ENCODE peak calls at places on chromosomes 4 and X, in ten cellular contexts. One of them, this sample, is unnamed.

GRCh38 chrX:24676403-24677024 is 17.2 kb upstream of the POLA1 start:
- DNase-seq in spleen: no peak
- DNase-seq in AG04450: no peak
- DNase-seq in uterus: no peak
- DNase-seq in H9: no peak
- DNase-seq in cardiac muscle cell: peak
- DNase-seq in tibial artery: no peak
- DNase-seq in HepG2: no peak
- DNase-seq in pancreas: no peak
- DNase-seq in RWPE1: peak
- DNase-seq in this sample: no peak

GRCh38 chr4:142414336-142414945 is 431.7 kb downstream of the INPP4B start:
- DNase-seq in spleen: no peak
- DNase-seq in AG04450: no peak
- DNase-seq in uterus: no peak
- DNase-seq in H9: no peak
- DNase-seq in cardiac muscle cell: no peak
- DNase-seq in tibial artery: no peak
- DNase-seq in HepG2: no peak
- DNase-seq in pancreas: no peak
- DNase-seq in RWPE1: no peak
- DNase-seq in this sample: no peak

GRCh38 chrX:74246524-74246923 is 57.5 kb upstream of the ZCCHC13 start:
- DNase-seq in spleen: no peak
- DNase-seq in AG04450: no peak
- DNase-seq in uterus: no peak
- DNase-seq in H9: no peak
- DNase-seq in cardiac muscle cell: no peak
- DNase-seq in tibial artery: no peak
- DNase-seq in HepG2: no peak
- DNase-seq in pancreas: no peak
- DNase-seq in RWPE1: no peak
- DNase-seq in this sample: no peak

GRCh38 chr4:87732033-87732770 is 67.2 kb upstream of the IBSP start:
- DNase-seq in spleen: no peak
- DNase-seq in AG04450: no peak
- DNase-seq in uterus: no peak
- DNase-seq in H9: no peak
- DNase-seq in cardiac muscle cell: no peak
- DNase-seq in tibial artery: no peak
- DNase-seq in HepG2: no peak
- DNase-seq in pancreas: no peak
- DNase-seq in RWPE1: no peak
- DNase-seq in this sample: no peak

GRCh38 chr4:123740236-123740635 is 343.6 kb downstream of the SPRY1 start:
- DNase-seq in spleen: no peak
- DNase-seq in AG04450: no peak
- DNase-seq in uterus: no peak
- DNase-seq in H9: no peak
- DNase-seq in cardiac muscle cell: no peak
- DNase-seq in tibial artery: no peak
- DNase-seq in HepG2: no peak
- DNase-seq in pancreas: no peak
- DNase-seq in RWPE1: no peak
- DNase-seq in this sample: no peak

GRCh38 chr4:73726000-73726399 is 14.4 kb upstream of the CXCL8 start:
- DNase-seq in spleen: no peak
- DNase-seq in AG04450: peak
- DNase-seq in uterus: no peak
- DNase-seq in H9: no peak
- DNase-seq in cardiac muscle cell: no peak
- DNase-seq in tibial artery: no peak
- DNase-seq in HepG2: no peak
- DNase-seq in pancreas: no peak
- DNase-seq in RWPE1: peak
- DNase-seq in this sample: no peak

GRCh38 chr4:182143086-182143821 is 99.9 kb upstream of the TENM3 start:
- DNase-seq in spleen: no peak
- DNase-seq in AG04450: no peak
- DNase-seq in uterus: peak
- DNase-seq in H9: no peak
- DNase-seq in cardiac muscle cell: peak
- DNase-seq in tibial artery: no peak
- DNase-seq in HepG2: no peak
- DNase-seq in pancreas: no peak
- DNase-seq in RWPE1: peak
- DNase-seq in this sample: no peak

GRCh38 chr4:136713140-136713539 is 819.2 kb downstream of the PCDH18 start:
- DNase-seq in spleen: no peak
- DNase-seq in AG04450: peak
- DNase-seq in uterus: no peak
- DNase-seq in H9: no peak
- DNase-seq in cardiac muscle cell: no peak
- DNase-seq in tibial artery: no peak
- DNase-seq in HepG2: no peak
- DNase-seq in pancreas: no peak
- DNase-seq in RWPE1: no peak
- DNase-seq in this sample: no peak

GRCh38 chrX:16612257-16612987 is 37.5 kb upstream of the S100G start:
- DNase-seq in spleen: no peak
- DNase-seq in AG04450: no peak
- DNase-seq in uterus: no peak
- DNase-seq in H9: peak
- DNase-seq in cardiac muscle cell: no peak
- DNase-seq in tibial artery: no peak
- DNase-seq in HepG2: no peak
- DNase-seq in pancreas: no peak
- DNase-seq in RWPE1: no peak
- DNase-seq in this sample: no peak

GRCh38 chr4:3449574-3450534 is 8.1 kb downstream of the HGFAC start:
- DNase-seq in spleen: no peak
- DNase-seq in AG04450: no peak
- DNase-seq in uterus: no peak
- DNase-seq in H9: no peak
- DNase-seq in cardiac muscle cell: no peak
- DNase-seq in tibial artery: no peak
- DNase-seq in HepG2: no peak
- DNase-seq in pancreas: no peak
- DNase-seq in RWPE1: no peak
- DNase-seq in this sample: no peak

GRCh38 chr4:791866-792630 is 33.9 kb downstream of the CPLX1 start:
- DNase-seq in spleen: no peak
- DNase-seq in AG04450: no peak
- DNase-seq in uterus: peak
- DNase-seq in H9: peak
- DNase-seq in cardiac muscle cell: no peak
- DNase-seq in tibial artery: no peak
- DNase-seq in HepG2: no peak
- DNase-seq in pancreas: no peak
- DNase-seq in RWPE1: no peak
- DNase-seq in this sample: no peak

GRCh38 chr4:169774466-169775445 is 17.0 kb upstream of the HPF1 start:
- DNase-seq in spleen: peak
- DNase-seq in AG04450: no peak
- DNase-seq in uterus: no peak
- DNase-seq in H9: peak
- DNase-seq in cardiac muscle cell: peak
- DNase-seq in tibial artery: no peak
- DNase-seq in HepG2: no peak
- DNase-seq in pancreas: no peak
- DNase-seq in RWPE1: no peak
- DNase-seq in this sample: no peak
- TF ChIP-seq CTCF in spleen: no peak
- TF ChIP-seq CTCF in AG04450: peak
- TF ChIP-seq CTCF in uterus: no peak
- TF ChIP-seq CTCF in H9: no peak
- TF ChIP-seq CTCF in cardiac muscle cell: peak
- TF ChIP-seq CTCF in tibial artery: no peak
- TF ChIP-seq CTCF in HepG2: no peak
- TF ChIP-seq CTCF in pancreas: no peak
- TF ChIP-seq CTCF in RWPE1: peak
- TF ChIP-seq CTCF in this sample: no peak

GRCh38 chrX:68894513-68895338 is 65.9 kb downstream of the EFNB1 start:
- DNase-seq in spleen: peak
- DNase-seq in AG04450: no peak
- DNase-seq in uterus: peak
- DNase-seq in H9: peak
- DNase-seq in cardiac muscle cell: peak
- DNase-seq in tibial artery: peak
- DNase-seq in HepG2: no peak
- DNase-seq in pancreas: peak
- DNase-seq in RWPE1: peak
- DNase-seq in this sample: no peak
- H3K27ac ChIP-seq in spleen: peak
- H3K27ac ChIP-seq in AG04450: no peak
- H3K27ac ChIP-seq in uterus: peak
- H3K27ac ChIP-seq in H9: no peak
- H3K27ac ChIP-seq in cardiac muscle cell: peak
- H3K27ac ChIP-seq in tibial artery: peak
- H3K27ac ChIP-seq in HepG2: no peak
- H3K27ac ChIP-seq in pancreas: no peak
- H3K27ac ChIP-seq in RWPE1: peak
- H3K27ac ChIP-seq in this sample: peak

GRCh38 chr4:113673450-113673849 is 88.1 kb downstream of the CAMK2D start:
- DNase-seq in spleen: peak
- DNase-seq in AG04450: no peak
- DNase-seq in uterus: no peak
- DNase-seq in H9: peak
- DNase-seq in cardiac muscle cell: no peak
- DNase-seq in tibial artery: no peak
- DNase-seq in HepG2: no peak
- DNase-seq in pancreas: no peak
- DNase-seq in RWPE1: peak
- DNase-seq in this sample: no peak
- TF ChIP-seq CTCF in spleen: no peak
- TF ChIP-seq CTCF in AG04450: no peak
- TF ChIP-seq CTCF in uterus: no peak
- TF ChIP-seq CTCF in H9: peak
- TF ChIP-seq CTCF in cardiac muscle cell: no peak
- TF ChIP-seq CTCF in tibial artery: no peak
- TF ChIP-seq CTCF in HepG2: no peak
- TF ChIP-seq CTCF in pancreas: no peak
- TF ChIP-seq CTCF in RWPE1: no peak
- TF ChIP-seq CTCF in this sample: no peak

GRCh38 chrX:84047339-84047738 is 140.7 kb downstream of the RPS6KA6 start:
- DNase-seq in spleen: peak
- DNase-seq in AG04450: no peak
- DNase-seq in uterus: no peak
- DNase-seq in H9: peak
- DNase-seq in cardiac muscle cell: no peak
- DNase-seq in tibial artery: no peak
- DNase-seq in HepG2: no peak
- DNase-seq in pancreas: no peak
- DNase-seq in RWPE1: no peak
- DNase-seq in this sample: no peak
- H3K27ac ChIP-seq in spleen: no peak
- H3K27ac ChIP-seq in AG04450: no peak
- H3K27ac ChIP-seq in uterus: no peak
- H3K27ac ChIP-seq in H9: no peak
- H3K27ac ChIP-seq in cardiac muscle cell: no peak
- H3K27ac ChIP-seq in tibial artery: no peak
- H3K27ac ChIP-seq in HepG2: no peak
- H3K27ac ChIP-seq in pancreas: no peak
- H3K27ac ChIP-seq in RWPE1: no peak
- H3K27ac ChIP-seq in this sample: no peak

GRCh38 chrX:137166591-137166990 is 132.8 kb upstream of the GPR101 start:
- DNase-seq in spleen: no peak
- DNase-seq in AG04450: no peak
- DNase-seq in uterus: no peak
- DNase-seq in H9: peak
- DNase-seq in cardiac muscle cell: peak
- DNase-seq in tibial artery: no peak
- DNase-seq in HepG2: no peak
- DNase-seq in pancreas: peak
- DNase-seq in RWPE1: no peak
- DNase-seq in this sample: no peak
- TF ChIP-seq CTCF in spleen: no peak
- TF ChIP-seq CTCF in AG04450: no peak
- TF ChIP-seq CTCF in uterus: no peak
- TF ChIP-seq CTCF in H9: peak
- TF ChIP-seq CTCF in cardiac muscle cell: no peak
- TF ChIP-seq CTCF in tibial artery: no peak
- TF ChIP-seq CTCF in HepG2: peak
- TF ChIP-seq CTCF in pancreas: peak
- TF ChIP-seq CTCF in RWPE1: no peak
- TF ChIP-seq CTCF in this sample: no peak

DNA sequence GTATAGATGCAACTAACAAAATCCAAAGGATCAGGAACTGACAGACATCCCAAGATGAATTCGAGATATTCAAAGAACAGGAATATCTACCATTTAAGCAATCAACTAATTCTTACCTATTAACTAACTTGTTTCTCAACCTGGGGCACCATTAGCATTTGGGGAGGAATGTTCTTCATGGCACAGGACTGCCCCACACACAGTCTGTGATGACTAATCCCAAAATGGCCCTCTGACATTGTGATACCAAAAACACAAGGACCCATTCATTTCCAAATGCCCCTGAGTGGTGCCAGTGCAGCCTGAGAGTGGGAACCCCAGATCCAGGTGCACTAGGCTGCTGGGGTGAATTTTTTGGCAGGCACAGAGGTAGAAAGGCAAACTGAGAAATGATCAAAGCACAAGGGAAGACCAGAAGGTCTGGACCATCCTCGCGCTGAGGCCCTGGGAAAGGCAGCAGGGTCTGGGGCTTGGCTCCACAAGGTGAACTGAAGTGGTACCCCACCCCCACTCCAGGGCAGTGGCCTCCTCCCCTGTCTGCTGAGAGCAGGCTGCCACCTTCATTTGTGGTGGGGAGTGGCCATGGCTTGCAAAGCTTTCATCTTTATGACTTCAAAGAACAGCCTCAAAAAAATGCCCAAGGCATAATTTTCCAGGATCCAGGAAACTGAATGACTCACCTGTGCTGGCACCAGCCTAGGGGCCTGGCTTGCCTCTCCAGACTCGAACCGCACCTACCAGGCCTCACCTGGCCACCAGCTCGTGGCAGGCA is 122.5 kb downstream of the BCOR start:
- DNase-seq in spleen: no peak
- DNase-seq in AG04450: no peak
- DNase-seq in uterus: no peak
- DNase-seq in H9: no peak
- DNase-seq in cardiac muscle cell: no peak
- DNase-seq in tibial artery: no peak
- DNase-seq in HepG2: peak
- DNase-seq in pancreas: peak
- DNase-seq in RWPE1: peak
- DNase-seq in this sample: no peak
- H3K27ac ChIP-seq in spleen: no peak
- H3K27ac ChIP-seq in AG04450: no peak
- H3K27ac ChIP-seq in uterus: no peak
- H3K27ac ChIP-seq in H9: no peak
- H3K27ac ChIP-seq in cardiac muscle cell: no peak
- H3K27ac ChIP-seq in tibial artery: no peak
- H3K27ac ChIP-seq in HepG2: no peak
- H3K27ac ChIP-seq in pancreas: no peak
- H3K27ac ChIP-seq in RWPE1: peak
- H3K27ac ChIP-seq in this sample: no peak

DNA sequence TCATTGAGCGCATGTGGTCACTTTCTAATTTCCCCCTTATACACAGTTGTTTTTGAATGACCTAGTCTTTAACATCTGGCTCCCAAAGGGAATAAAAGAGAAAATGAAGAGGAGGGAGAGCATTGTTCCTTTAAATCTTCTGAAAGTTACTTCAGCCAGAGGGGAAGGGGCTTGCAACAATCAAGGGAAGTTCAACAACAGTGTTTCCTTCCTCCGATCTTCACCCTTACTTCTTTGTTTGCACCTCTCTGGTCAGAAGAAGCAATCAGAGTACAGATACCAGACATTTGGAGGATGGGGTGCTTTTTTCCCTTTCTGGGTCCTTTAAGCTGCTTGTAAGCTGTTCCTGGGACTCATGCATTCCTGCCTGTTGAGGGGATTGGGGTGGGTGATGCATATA is 125.4 kb downstream of the TBC1D19 start:
- DNase-seq in spleen: no peak
- DNase-seq in AG04450: no peak
- DNase-seq in uterus: no peak
- DNase-seq in H9: no peak
- DNase-seq in cardiac muscle cell: no peak
- DNase-seq in tibial artery: no peak
- DNase-seq in HepG2: no peak
- DNase-seq in pancreas: no peak
- DNase-seq in RWPE1: no peak
- DNase-seq in this sample: no peak
- TF ChIP-seq CTCF in spleen: no peak
- TF ChIP-seq CTCF in AG04450: no peak
- TF ChIP-seq CTCF in uterus: no peak
- TF ChIP-seq CTCF in H9: no peak
- TF ChIP-seq CTCF in cardiac muscle cell: no peak
- TF ChIP-seq CTCF in tibial artery: no peak
- TF ChIP-seq CTCF in HepG2: no peak
- TF ChIP-seq CTCF in pancreas: no peak
- TF ChIP-seq CTCF in RWPE1: no peak
- TF ChIP-seq CTCF in this sample: no peak

This sample was measured in coronary artery.